ENCODE peak calls at places on chromosomes 1 and 21, in eight cellular contexts. H is OCI-M1; G is type B pancreatic cell; Y is CD4-positive, CD25-positive, alpha-beta regulatory T cell; U is stimulated activated CD8-positive, alpha-beta memory T cell treated with anti-CD3 and anti-CD28 coated beads, Interleukin-7, amount 100 ng/mL, for 1 hour; Q is stimulated activated naive CD8-positive, alpha-beta T cell treated with anti-CD3 and anti-CD28 coated beads, Interleukin-15, amount 100 ng/mL, for 72 hours; R is germinal center; O is EL. S is an unnamed sample.

GRCh38 chr1:23362218-23362713 is 7.4 kb downstream of the ZNF436 start:
- DNase-seq in Q (peak; percentile 12), G (no peak), U (no peak), O (no peak), R (no peak), Y (no peak), H (peak; percentile 17), S (no peak)

GRCh38 chr1:90616395-90616794 is 100.7 kb downstream of the BARHL2 start:
- DNase-seq in Q (no peak), U (no peak), Y (no peak), R (no peak), O (peak; percentile 10), G (no peak), H (peak; percentile 82), S (no peak)

GRCh38 chr1:154463512-154463990 is 38.5 kb upstream of the TDRD10 start:
- DNase-seq in O (no peak), Q (peak; percentile 33), U (peak; percentile 26), Y (peak; percentile 71), H (peak; percentile 49), G (no peak), R (no peak), S (no peak)

GRCh38 chr1:151553659-151554058 is 13.6 kb downstream of the TUFT1 start:
- DNase-seq in G (no peak), H (no peak), Q (no peak), U (no peak), R (no peak), Y (no peak), O (peak; percentile 77), S (no peak)

GRCh38 chr21:46099476-46099875 is 1.6 kb downstream of the COL6A2 start:
- DNase-seq in R (no peak), H (no peak), Q (no peak), O (peak; percentile 62), U (no peak), G (no peak), Y (no peak), S (no peak)

GRCh38 chr1:207903767-207904166 is 7.2 kb downstream of the CD34 start:
- DNase-seq in U (no peak), H (peak; percentile 57), G (no peak), Q (no peak), R (no peak), Y (no peak), O (peak; percentile 30), S (no peak)

GRCh38 chr1:191866155-191866554 is 292.1 kb upstream of the RGS18 start:
- DNase-seq in Q (no peak), O (no peak), Y (no peak), R (no peak), G (no peak), U (no peak), H (no peak), S (no peak)

GRCh38 chr1:33455537-33456301 is 16.7 kb upstream of the ZSCAN20 start:
- DNase-seq in R (peak; percentile 62), H (peak; percentile 82), G (no peak), O (peak; percentile 81), Y (peak; percentile 11), U (no peak), Q (peak; percentile 26), S (peak; percentile 76)

GRCh38 chr1:16324456-16324890 is 27.8 kb downstream of the FBXO42 start:
- DNase-seq in R (no peak), O (peak; percentile 77), Q (no peak), U (no peak), G (no peak), Y (no peak), H (no peak), S (no peak)

GRCh38 chr1:69943030-69943429 is 262.3 kb downstream of the LRRC40 start:
- DNase-seq in R (no peak), H (no peak), U (no peak), O (no peak), Q (no peak), G (no peak), Y (no peak), S (no peak)

GRCh38 chr1:6544831-6545230 is 9.5 kb downstream of the NOL9 start:
- DNase-seq in O (peak; percentile 71), H (no peak), G (no peak), U (no peak), R (no peak), Q (no peak), Y (no peak), S (no peak)

GRCh38 chr1:180098242-180098995 is 56.2 kb upstream of the QSOX1 start:
- DNase-seq in H (peak; percentile 24), O (peak; percentile 83), G (no peak), Y (no peak), Q (no peak), R (no peak), U (no peak), S (peak; percentile 53)

GRCh38 chr1:226309398-226310122 is 596 bp upstream of the LIN9 start:
- DNase-seq in G (no peak), R (no peak), Y (peak; percentile 11), H (peak; percentile 89), Q (no peak), O (peak; percentile 51), U (no peak), S (peak; percentile 48)

GRCh38 chr1:64574301-64574700 is 104.4 kb downstream of the CACHD1 start:
- DNase-seq in R (no peak), O (peak; percentile 37), Y (no peak), H (no peak), G (no peak), Q (no peak), U (no peak), S (no peak)

GRCh38 chr1:79497193-79497773 is 490.8 kb upstream of the ADGRL4 start:
- DNase-seq in Y (no peak), Q (no peak), O (peak; percentile 41), H (peak; percentile 62), U (no peak), G (no peak), R (peak; percentile 17), S (peak; percentile 13)

S was measured in MV-4-11.